ENCODE peak calls at places on chromosome 12, in six cellular contexts. W is upper lobe of left lung, M is A549, T is ovary, D is erythroblast, Z is H54. P is an unnamed sample.

GRCh38 chr12:117240356-117240755 is 50.1 kb upstream of the FBXO21 start:
- DNase-seq in T (no peak), M (no peak), W (no peak), Z (no peak), D (no peak), P (no peak)

GRCh38 chr12:110600254-110600653 is 13.7 kb upstream of the TCTN1 start:
- DNase-seq in D (peak), Z (no peak), T (no peak), W (no peak), M (peak), P (no peak)

GRCh38 chr12:102883204-102883799 is 33.7 kb downstream of the PAH start:
- DNase-seq in T (peak), W (no peak), M (peak), D (no peak), Z (peak), P (no peak)

GRCh38 chr12:77847665-77848431 is 17.2 kb downstream of the NAV3 start:
- DNase-seq in T (no peak), W (no peak), D (no peak), M (no peak), Z (peak), P (no peak)

GRCh38 chr12:132638541-132639408 is 20.2 kb downstream of the P2RX2 start:
- DNase-seq in W (no peak), M (peak), Z (no peak), D (peak), T (no peak), P (no peak)

GRCh38 chr12:112381421-112381897 is 772 bp downstream of the HECTD4 start:
- DNase-seq in M (no peak), T (no peak), D (peak), Z (no peak), W (peak), P (no peak)

GRCh38 chr12:27212861-27213260 is 31.2 kb upstream of the STK38L start:
- DNase-seq in Z (no peak), D (no peak), M (no peak), T (no peak), W (no peak), P (no peak)

GRCh38 chr12:98671459-98671858 is 26.4 kb downstream of the APAF1 start:
- DNase-seq in M (no peak), W (no peak), T (no peak), D (no peak), Z (no peak), P (no peak)

GRCh38 chr12:88245905-88246304 is 103.8 kb downstream of the TMTC3 start:
- DNase-seq in T (no peak), D (no peak), W (no peak), Z (no peak), M (no peak), P (no peak)

GRCh38 chr12:94571556-94571955 is 78.8 kb downstream of the TMCC3 start:
- DNase-seq in M (peak), W (no peak), T (peak), Z (peak), D (no peak), P (no peak)

GRCh38 chr12:26032719-26033241 is 74.3 kb downstream of the RASSF8 start:
- DNase-seq in W (no peak), D (no peak), T (no peak), Z (no peak), M (no peak), P (no peak)

GRCh38 chr12:30994274-30994673 is 67.7 kb downstream of the TSPAN11 start:
- DNase-seq in W (no peak), D (no peak), Z (no peak), T (no peak), M (no peak), P (no peak)

GRCh38 chr12:78835493-78835892 is 29.1 kb upstream of the SYT1 start:
- DNase-seq in T (no peak), W (no peak), M (no peak), D (no peak), Z (no peak), P (no peak)

GRCh38 chr12:94622475-94622874 is 27.9 kb downstream of the TMCC3 start:
- DNase-seq in M (no peak), W (no peak), D (no peak), T (no peak), Z (no peak), P (no peak)

GRCh38 chr12:76864791-76865400 is 13.9 kb downstream of the CSRP2 start:
- DNase-seq in M (no peak), D (no peak), Z (no peak), W (no peak), T (no peak), P (no peak)

GRCh38 chr12:12511895-12512674 is 50.6 kb downstream of the DUSP16 start:
- DNase-seq in T (no peak), D (no peak), Z (no peak), W (no peak), M (no peak), P (no peak)

GRCh38 chr12:53820503-53820902 is 68.7 kb upstream of the CISTR start:
- DNase-seq in D (no peak), T (no peak), Z (peak), M (peak), W (no peak), P (no peak)

GRCh38 chr12:108996320-108996719 is 24.5 kb downstream of the SVOP start:
- DNase-seq in W (no peak), T (no peak), D (no peak), Z (no peak), M (no peak), P (no peak)

GRCh38 chr12:57011438-57012424 is 4.6 kb downstream of the TAC3 start:
- DNase-seq in T (no peak), M (no peak), Z (no peak), W (no peak), D (no peak), P (no peak)

GRCh38 chr12:127125607-127126259 is 1141.2 kb upstream of the TMEM132C start:
- DNase-seq in Z (peak), M (peak), T (no peak), W (no peak), D (no peak), P (no peak)

GRCh38 chr12:532908-533565 is 73.3 kb downstream of the B4GALNT3 start:
- DNase-seq in T (no peak), D (no peak), Z (no peak), W (no peak), M (no peak), P (no peak)

GRCh38 chr12:2794736-2795289 is at the start of gene FKBP4:
- DNase-seq in D (peak), Z (peak), T (peak), M (peak), W (peak), P (peak)
- TF ChIP-seq POLR2A in D (peak), Z (peak), T (peak), M (peak), W (no peak), P (peak)

DNA sequence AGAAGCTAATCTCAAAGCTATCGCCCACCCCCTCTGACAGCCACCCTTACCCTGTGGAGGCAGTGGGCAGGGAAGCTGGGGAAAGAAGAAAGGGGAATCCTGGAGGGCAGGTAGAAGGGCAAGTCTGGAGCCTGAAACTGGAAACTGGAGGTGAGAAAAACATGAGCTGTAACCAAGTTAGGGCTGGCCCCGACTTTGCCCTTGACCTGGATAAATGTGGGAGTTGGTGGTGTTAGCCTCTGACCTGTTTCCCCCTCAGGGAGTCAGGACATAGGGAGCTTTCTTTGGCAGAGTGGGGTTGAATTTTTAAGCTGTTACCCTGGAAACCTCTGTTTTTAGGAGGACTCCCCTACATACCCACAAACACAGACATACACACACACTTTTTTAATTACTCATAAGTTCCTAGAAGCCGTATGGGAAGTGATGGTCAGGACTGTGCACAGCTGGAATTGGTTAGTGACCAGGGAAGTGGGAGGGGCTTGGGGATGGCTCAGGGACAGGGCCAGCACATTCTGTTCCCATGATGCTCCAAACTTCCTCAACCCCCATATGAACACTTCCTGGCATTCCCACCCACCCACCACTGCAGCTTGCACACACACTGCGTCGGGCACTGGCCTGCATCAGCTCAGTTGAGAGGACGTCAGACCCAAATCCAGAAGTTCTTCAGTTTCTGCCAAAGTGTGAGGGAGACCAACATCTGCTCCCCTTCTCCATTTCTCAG is 5.0 kb upstream of the MMP19 start:
- DNase-seq in Z (peak), T (peak), D (no peak), W (peak), M (no peak), P (no peak)
- TF ChIP-seq POLR2A in Z (peak), T (peak), D (no peak), W (no peak), M (no peak), P (no peak)

GRCh38 chr12:49260831-49261363 is 4.0 kb upstream of the TUBA1C start:
- DNase-seq in Z (no peak), M (no peak), D (no peak), W (no peak), T (no peak), P (no peak)

GRCh38 chr12:49264466-49264872 is 413 bp upstream of the TUBA1C start:
- DNase-seq in Z (no peak), D (peak), W (no peak), T (no peak), M (peak), P (no peak)

GRCh38 chr12:49263400-49263763 is 1.5 kb upstream of the TUBA1C start:
- DNase-seq in D (no peak), Z (no peak), T (no peak), W (no peak), M (no peak), P (no peak)

GRCh38 chr12:49261726-49262125 is 3.2 kb upstream of the TUBA1C start:
- DNase-seq in T (no peak), M (no peak), W (no peak), D (no peak), Z (no peak), P (no peak)

GRCh38 chr12:49264873-49265792 is at the start of gene TUBA1C:
- DNase-seq in W (peak), T (peak), M (peak), Z (peak), D (peak), P (no peak)
- TF ChIP-seq POLR2A in W (peak), T (peak), M (peak), Z (peak), D (peak), P (no peak)

GRCh38 chr12:104218935-104219334 is 3.4 kb downstream of the TXNRD1 start:
- DNase-seq in T (no peak), W (no peak), M (no peak), D (no peak), Z (no peak), P (no peak)

GRCh38 chr12:104220931-104221330 is 5.4 kb downstream of the TXNRD1 start:
- DNase-seq in T (no peak), W (no peak), D (no peak), Z (no peak), M (no peak), P (peak)

GRCh38 chr12:104219361-104219892 is 3.8 kb downstream of the TXNRD1 start:
- DNase-seq in T (no peak), M (peak), D (peak), W (no peak), Z (peak), P (no peak)

GRCh38 chr12:104222981-104223380 is 7.4 kb downstream of the TXNRD1 start:
- DNase-seq in M (no peak), T (no peak), Z (no peak), W (no peak), D (no peak), P (no peak)

GRCh38 chr12:104219908-104220404 is 4.4 kb downstream of the TXNRD1 start:
- DNase-seq in T (no peak), W (peak), D (peak), Z (peak), M (peak), P (peak)
- TF ChIP-seq POLR2A in T (no peak), W (no peak), D (no peak), Z (no peak), M (no peak), P (no peak)

DNA sequence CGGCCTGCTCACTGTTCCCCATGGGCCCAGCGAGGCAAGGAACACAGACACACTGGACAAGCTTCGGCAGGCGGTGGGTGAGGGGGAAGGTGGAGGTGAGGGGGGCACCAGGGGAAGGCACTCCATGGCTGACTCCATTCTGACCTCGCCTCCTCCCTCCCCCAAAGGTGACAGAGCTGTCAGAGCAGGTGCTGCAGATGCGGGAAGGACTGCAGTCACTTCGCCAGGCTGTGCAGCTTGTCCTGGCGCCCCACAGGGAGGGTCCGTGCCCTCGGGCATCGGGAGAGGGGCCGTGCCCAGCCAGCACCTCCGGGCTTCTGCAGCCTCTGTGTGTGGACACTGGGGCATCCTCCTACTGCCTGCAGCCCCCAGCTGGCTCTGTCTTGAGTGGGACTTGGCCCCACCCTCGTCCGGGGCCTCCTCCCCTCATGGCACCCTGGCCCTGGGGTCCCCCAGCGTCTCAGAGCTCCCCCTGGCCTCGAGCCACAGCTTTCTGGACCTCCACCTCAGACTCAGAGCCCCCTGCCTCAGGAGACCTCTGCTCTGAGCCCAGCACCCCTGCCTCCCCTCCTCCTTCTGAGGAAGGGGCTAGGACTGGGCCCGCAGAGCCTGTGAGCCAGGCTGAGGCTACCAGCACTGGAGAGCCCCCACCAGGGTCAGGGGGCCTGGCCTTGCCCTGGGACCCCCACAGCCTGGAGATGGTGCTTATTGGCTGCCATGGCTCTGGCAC is 10.6 kb downstream of the MCRS1 start:
- DNase-seq in Z (no peak), M (no peak), T (no peak), W (no peak), D (no peak), P (no peak)
- TF ChIP-seq POLR2A in Z (no peak), M (no peak), T (no peak), W (no peak), D (no peak), P (no peak)

DNA sequence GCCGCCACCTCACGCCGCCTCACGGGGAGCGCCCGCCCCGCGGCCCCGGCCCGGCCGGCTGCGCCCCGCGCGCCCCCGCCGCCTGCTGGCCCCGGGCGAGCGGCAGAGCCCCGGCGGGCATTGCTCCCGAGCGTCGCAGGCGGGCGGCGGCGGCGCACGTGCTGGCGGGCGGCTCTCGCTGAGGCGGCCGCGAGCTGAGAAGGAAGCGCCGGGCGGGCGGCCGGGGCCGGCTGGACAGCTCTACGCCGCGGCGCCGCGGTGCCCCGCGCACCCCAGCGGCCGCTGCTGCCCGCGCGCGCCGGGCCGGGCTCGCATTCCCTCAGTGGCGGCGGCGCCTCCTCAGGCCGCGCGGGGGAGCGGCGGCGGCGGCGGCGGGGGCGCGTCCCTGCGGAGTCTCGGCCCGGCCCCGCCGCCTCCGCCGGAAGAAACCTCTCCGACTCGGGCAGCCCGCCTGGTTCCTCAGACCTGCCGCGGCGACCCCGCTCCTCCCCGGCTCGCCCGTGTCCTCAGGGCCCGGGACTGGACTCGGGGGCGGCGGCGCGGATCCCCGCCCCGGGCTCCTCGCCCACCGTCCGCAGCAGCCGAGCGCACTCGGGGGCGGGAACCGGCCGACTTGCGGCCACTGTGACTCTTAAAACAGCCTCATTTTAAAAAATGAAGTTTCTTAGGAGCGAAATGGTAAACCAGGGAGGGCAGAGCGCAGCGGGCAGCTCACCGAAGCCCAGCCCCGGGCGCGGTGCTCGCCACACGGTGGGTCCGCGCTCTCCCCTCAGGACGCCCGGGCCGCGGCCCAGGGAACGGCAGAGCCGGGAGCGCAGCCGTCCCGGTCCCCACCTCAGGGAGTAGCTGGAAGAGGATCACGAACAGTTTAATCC is at the start of gene PITPNM2:
- DNase-seq in M (peak), W (peak), D (peak), T (peak), Z (peak), P (no peak)
- TF ChIP-seq POLR2A in M (peak), W (no peak), D (no peak), T (no peak), Z (peak), P (no peak)

GRCh38 chr12:128807161-128807724 is 16.5 kb downstream of the SLC15A4 start:
- DNase-seq in T (no peak), D (no peak), M (no peak), W (no peak), Z (no peak), P (no peak)

GRCh38 chr12:128808651-128809050 is 15.1 kb downstream of the SLC15A4 start:
- DNase-seq in T (no peak), W (no peak), M (no peak), Z (no peak), D (no peak), P (no peak)

GRCh38 chr12:128813392-128813791 is 10.4 kb downstream of the SLC15A4 start:
- DNase-seq in T (no peak), D (no peak), M (no peak), W (no peak), Z (no peak), P (no peak)

GRCh38 chr12:128811806-128812205 is 12.0 kb downstream of the SLC15A4 start:
- DNase-seq in T (no peak), W (no peak), M (no peak), Z (no peak), D (no peak), P (no peak)

GRCh38 chr12:128810182-128811127 is 13.3 kb downstream of the SLC15A4 start:
- DNase-seq in T (no peak), D (no peak), W (no peak), Z (no peak), M (no peak), P (no peak)
- TF ChIP-seq POLR2A in T (no peak), D (no peak), W (no peak), Z (no peak), M (no peak), P (no peak)

P was measured in vagina.